ENCODE peak calls at places on chromosomes 2 and 18, in four cellular contexts. M is cardiac fibroblast, B is K562, I is mesothelial cell of epicardium. H is an unnamed sample.

GRCh38 chr18:23207191-23207955 is 72.1 kb downstream of the CABLES1 start:
- DNase-seq in I (no peak), B (peak), M (no peak), H (no peak)

GRCh38 chr2:120219766-120220165 is 3.4 kb downstream of the TMEM185B start:
- DNase-seq in M (no peak), B (no peak), I (no peak), H (no peak)

GRCh38 chr2:41865263-41865662 is 182.6 kb upstream of the PKDCC start:
- DNase-seq in B (no peak), I (no peak), M (no peak), H (no peak)

GRCh38 chr18:79603321-79604204 is 76.0 kb upstream of the CTDP1 start:
- DNase-seq in B (no peak), M (no peak), I (peak), H (no peak)

GRCh38 chr2:127829845-127830246 is 18.9 kb upstream of the WDR33 start:
- DNase-seq in M (no peak), I (no peak), B (peak), H (no peak)

GRCh38 chr2:41933585-41934322 is 114.1 kb upstream of the PKDCC start:
- DNase-seq in I (no peak), M (peak), B (no peak), H (no peak)

GRCh38 chr2:232984451-232985207 is 28.4 kb downstream of the NGEF start:
- DNase-seq in B (no peak), I (no peak), M (no peak), H (no peak)

GRCh38 chr2:45951025-45951737 is 299.7 kb downstream of the PRKCE start:
- DNase-seq in B (no peak), M (no peak), I (no peak), H (no peak)

GRCh38 chr2:18731661-18732060 is 142.3 kb upstream of the NT5C1B start:
- DNase-seq in M (peak), I (no peak), B (no peak), H (no peak)

GRCh38 chr2:171878481-171878993 is 15.5 kb downstream of the SLC25A12 start:
- DNase-seq in M (peak), I (no peak), B (no peak), H (no peak)

GRCh38 chr2:10080536-10081304 is 509 bp upstream of the CYS1 start:
- DNase-seq in I (no peak), B (peak), M (no peak), H (no peak)

DNA sequence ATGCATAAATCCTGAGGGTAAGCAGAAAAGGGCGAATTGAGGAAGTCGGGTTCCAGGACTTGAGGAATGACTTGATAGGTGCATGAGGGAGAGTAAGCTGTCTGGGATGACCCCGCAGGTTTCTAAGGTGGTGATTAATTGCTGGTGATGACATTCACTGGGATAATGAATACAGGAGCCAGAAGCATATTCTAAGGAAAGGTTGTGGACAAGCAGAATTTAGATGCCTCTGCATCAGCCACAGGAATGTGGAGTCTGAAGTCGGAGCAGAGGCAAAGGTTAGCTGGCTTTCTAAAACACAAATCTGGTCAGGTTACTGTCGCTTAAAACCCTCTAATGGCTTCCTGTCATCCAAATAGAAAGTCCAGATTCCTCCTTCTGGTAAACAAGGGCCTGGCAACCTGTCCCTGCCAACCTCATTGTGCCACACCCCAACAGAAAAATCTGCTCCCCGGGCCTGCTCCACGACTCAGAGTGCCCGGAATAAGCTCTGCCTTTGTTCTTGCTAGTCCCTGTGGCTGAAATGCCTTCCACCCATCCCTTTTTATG is 11.4 kb upstream of the TMEM214 start:
- DNase-seq in I (no peak), M (peak), B (no peak), H (no peak)
- TF ChIP-seq CTCF in I (no peak), M (no peak), B (no peak), H (no peak)

GRCh38 chr2:223048519-223048918 is 3.5 kb upstream of the KCNE4 start:
- DNase-seq in M (no peak), B (no peak), I (no peak), H (no peak)

GRCh38 chr2:223049356-223049755 is 2.6 kb upstream of the KCNE4 start:
- DNase-seq in I (no peak), M (no peak), B (no peak), H (no peak)

GRCh38 chr2:223044916-223045700 is 6.9 kb upstream of the KCNE4 start:
- DNase-seq in M (no peak), B (no peak), I (no peak), H (no peak)

GRCh38 chr2:223046470-223047053 is 5.4 kb upstream of the KCNE4 start:
- DNase-seq in B (no peak), I (no peak), M (no peak), H (no peak)

GRCh38 chr2:223047260-223047761 is 4.7 kb upstream of the KCNE4 start:
- DNase-seq in B (no peak), I (no peak), M (peak), H (no peak)
- TF ChIP-seq CTCF in B (no peak), I (no peak), M (no peak), H (no peak)

GRCh38 chr2:47782557-47783490 is at the start of gene MSH6:
- DNase-seq in I (peak), M (peak), B (peak), H (peak)
- TF ChIP-seq CTCF in I (no peak), M (no peak), B (no peak), H (no peak)

GRCh38 chr18:13100942-13101658 is 109.9 kb downstream of the CEP192 start:
- DNase-seq in I (no peak), M (no peak), B (no peak), H (no peak)

GRCh38 chr18:13101659-13101992 is 110.5 kb downstream of the CEP192 start:
- DNase-seq in M (no peak), I (no peak), B (no peak), H (no peak)

GRCh38 chr18:13105059-13105458 is 113.5 kb upstream of the LDLRAD4 start:
- DNase-seq in I (no peak), B (no peak), M (no peak), H (no peak)

GRCh38 chr18:13107074-13107473 is 111.5 kb upstream of the LDLRAD4 start:
- DNase-seq in M (no peak), B (no peak), I (no peak), H (no peak)

DNA sequence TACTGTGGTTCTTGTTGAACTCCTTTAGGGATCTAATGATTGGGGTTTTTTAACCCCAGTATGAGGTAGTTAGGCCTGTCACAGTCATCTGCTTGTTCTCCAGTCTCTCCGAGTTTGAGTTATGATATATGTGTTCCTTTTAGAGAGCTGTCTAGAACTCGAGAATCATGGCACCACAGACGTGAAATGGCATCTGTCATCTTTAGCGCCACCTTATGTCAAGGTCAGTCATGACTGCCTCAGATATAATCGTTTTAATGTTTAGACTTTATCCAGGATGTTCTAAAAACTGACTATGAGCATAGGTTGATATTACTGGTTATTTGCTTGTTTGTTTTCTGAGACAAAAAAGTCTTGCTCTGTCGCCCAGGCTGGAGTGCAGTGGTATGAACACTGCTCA is 112.2 kb downstream of the CEP192 start:
- DNase-seq in M (no peak), I (no peak), B (no peak), H (no peak)
- TF ChIP-seq CTCF in M (peak), I (peak), B (peak), H (peak)

DNA sequence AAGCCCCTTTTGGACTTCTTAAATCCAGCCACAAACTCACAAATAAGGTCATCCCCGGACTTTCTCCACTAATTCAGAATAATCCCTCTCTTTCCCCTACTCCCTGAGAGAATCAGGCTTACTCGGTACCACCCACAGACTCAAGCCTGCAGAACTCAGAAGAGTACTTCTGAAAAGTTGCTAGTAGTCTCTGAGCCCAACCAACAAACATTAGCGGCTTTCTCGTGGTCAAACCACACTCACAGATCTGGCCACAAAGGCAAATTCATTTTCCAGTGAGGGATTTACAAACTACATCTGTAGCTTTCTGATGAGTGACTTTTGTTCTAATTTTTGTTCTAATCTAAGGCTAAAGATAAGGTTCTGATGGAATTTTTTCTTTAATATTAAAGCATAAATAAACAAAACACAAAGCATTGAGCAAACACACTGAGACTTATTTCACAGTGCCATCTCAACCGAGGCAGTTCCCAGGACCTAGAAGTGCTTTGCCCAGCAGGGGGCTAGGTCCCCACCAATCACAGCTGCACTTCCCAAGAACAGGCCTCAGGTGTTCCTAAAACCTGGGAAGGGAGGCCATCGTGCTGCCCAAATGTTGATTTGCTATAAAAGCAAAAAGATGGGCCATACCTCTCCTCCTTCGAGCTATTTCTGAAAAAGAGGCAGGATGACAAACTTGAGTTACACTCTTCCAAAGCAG is 110.7 kb downstream of the COLEC12 start:
- DNase-seq in I (no peak), B (no peak), M (peak), H (no peak)
- TF ChIP-seq CTCF in I (no peak), B (no peak), M (no peak), H (no peak)

DNA sequence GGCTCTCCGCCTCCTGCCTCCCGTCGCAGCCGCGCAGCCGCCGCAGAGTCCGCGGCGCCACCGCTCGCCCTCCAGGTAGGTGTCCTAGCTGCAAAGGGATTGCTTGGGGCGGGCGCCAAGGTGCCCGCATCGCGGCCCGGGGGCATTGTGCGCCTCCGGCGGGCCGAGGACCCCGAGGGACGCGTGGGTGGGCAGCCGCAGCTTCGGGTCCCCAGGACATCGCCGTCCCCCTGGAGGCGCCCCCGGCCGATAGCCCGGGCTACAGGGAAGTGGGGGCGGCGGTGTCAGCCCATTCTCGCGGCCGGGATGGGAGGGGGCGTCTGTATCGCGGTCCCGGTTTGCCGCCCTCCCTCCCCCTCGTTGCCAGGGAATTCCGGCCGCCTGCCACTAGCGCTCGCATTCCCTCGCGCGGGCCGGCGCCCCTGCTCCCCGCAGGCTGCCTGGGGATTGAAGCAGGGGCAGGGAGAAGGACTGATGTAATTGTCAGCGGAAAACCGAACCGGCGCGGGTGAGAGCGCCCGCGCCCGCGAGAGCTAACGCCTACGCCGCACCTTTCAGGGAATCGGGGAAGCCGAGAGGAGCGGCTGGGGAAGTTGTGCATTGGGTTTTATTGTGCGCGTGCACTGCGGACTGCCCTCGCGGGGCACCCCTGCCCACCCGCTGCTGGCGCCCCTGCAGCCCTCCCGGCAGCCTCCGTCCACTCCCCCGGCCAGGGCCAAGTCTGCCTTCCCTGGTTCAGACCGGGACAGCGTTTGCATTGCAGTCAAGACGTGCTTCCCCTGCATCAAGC is 483 bp downstream of the OSBPL6 start:
- DNase-seq in I (peak), B (peak), M (peak), H (no peak)
- TF ChIP-seq CTCF in I (no peak), B (no peak), M (no peak), H (no peak)

H was measured in D721Med.